ENCODE peak calls at places on chromosomes 5 and 9, in four cellular contexts. H, T, I and V are unnamed samples.

GRCh38 chr5:1008451-1009358 is at the start of gene NKD2:
- DNase-seq in H (peak; percentile 37), T (peak; percentile 38), I (peak; percentile 60), V (peak; percentile 48)

GRCh38 chr9:101427957-101428655 is 7.5 kb downstream of the ALDOB start:
- DNase-seq in H (no peak), T (no peak), I (no peak), V (no peak)

GRCh38 chr9:4315582-4316215 is 15.8 kb upstream of the GLIS3 start:
- DNase-seq in H (peak; percentile 67), T (peak; percentile 73), I (peak; percentile 81), V (peak; percentile 87)

GRCh38 chr9:135768516-135769218 is 66.7 kb downstream of the KCNT1 start:
- DNase-seq in H (no peak), T (no peak), I (no peak), V (no peak)

GRCh38 chr5:150180241-150181027 is 9.4 kb upstream of the SLC6A7 start:
- DNase-seq in H (peak; percentile 88), T (no peak), I (peak; percentile 99), V (peak; percentile 77)

GRCh38 chr5:83475540-83476469 is 4.3 kb downstream of the VCAN start:
- DNase-seq in H (no peak), T (peak; percentile 66), I (no peak), V (no peak)

GRCh38 chr9:128724744-128725211 is 851 bp upstream of the ZDHHC12 start:
- DNase-seq in H (peak; percentile 67), T (peak; percentile 72), I (peak; percentile 85), V (peak; percentile 87)

GRCh38 chr9:16136961-16137360 is 584.1 kb downstream of the CCDC171 start:
- DNase-seq in H (peak; percentile 67), T (no peak), I (peak; percentile 73), V (no peak)

GRCh38 chr5:40717281-40717680 is 37.6 kb downstream of the PTGER4 start:
- DNase-seq in H (no peak), T (peak; percentile 57), I (no peak), V (no peak)

GRCh38 chr5:99019254-99019653 is 90.4 kb upstream of the CHD1 start:
- DNase-seq in H (no peak), T (no peak), I (no peak), V (no peak)

GRCh38 chr9:93086445-93087224 is 9.4 kb upstream of the CARD19 start:
- DNase-seq in H (no peak), T (no peak), I (peak; percentile 0), V (peak; percentile 38)

GRCh38 chr5:23208959-23209431 is 298.4 kb upstream of the PRDM9 start:
- DNase-seq in H (no peak), T (peak; percentile 91), I (no peak), V (no peak)

GRCh38 chr5:172722309-172722815 is 48.6 kb downstream of the DUSP1 start:
- DNase-seq in H (no peak), T (no peak), I (no peak), V (peak; percentile 34)

GRCh38 chr9:120303519-120303918 is 276.4 kb downstream of the CDK5RAP2 start:
- DNase-seq in H (no peak), T (no peak), I (no peak), V (no peak)

GRCh38 chr9:113520109-113520642 is 56.6 kb downstream of the RGS3 start:
- DNase-seq in H (no peak), T (peak; percentile 24), I (no peak), V (no peak)

GRCh38 chr9:13049223-13049622 is 230.3 kb downstream of the MPDZ start:
- DNase-seq in H (no peak), T (no peak), I (no peak), V (no peak)

GRCh38 chr5:33195431-33196128 is 245.2 kb upstream of the TARS1 start:
- DNase-seq in H (no peak), T (peak; percentile 70), I (no peak), V (no peak)

GRCh38 chr9:106587021-106587420 is 275.9 kb upstream of the ZNF462 start:
- DNase-seq in H (no peak), T (peak; percentile 67), I (no peak), V (no peak)

GRCh38 chr5:1753490-1753889 is 46.1 kb downstream of the MRPL36 start:
- DNase-seq in H (no peak), T (no peak), I (no peak), V (no peak)

GRCh38 chr9:114989600-114990410 is 59.4 kb upstream of the TNFSF8 start:
- DNase-seq in H (no peak), T (no peak), I (no peak), V (no peak)

GRCh38 chr5:122312670-122312988 is 592 bp downstream of the SNCAIP start:
- DNase-seq in H (peak; percentile 15), T (no peak), I (peak; percentile 61), V (no peak)

GRCh38 chr9:84139296-84140100 is 158.9 kb downstream of the RMI1 start:
- DNase-seq in H (no peak), T (peak; percentile 26), I (no peak), V (no peak)

GRCh38 chr9:132094314-132094791 is 14.7 kb upstream of the MED27 start:
- DNase-seq in H (no peak), T (peak; percentile 79), I (no peak), V (no peak)

GRCh38 chr9:107292811-107293554 is 9.9 kb downstream of the RAD23B start:
- DNase-seq in H (no peak), T (no peak), I (no peak), V (no peak)

GRCh38 chr9:115169003-115169402 is 51.0 kb upstream of the TNC start:
- DNase-seq in H (no peak), T (no peak), I (no peak), V (no peak)

GRCh38 chr5:2699686-2700085 is 51.8 kb downstream of the IRX2 start:
- DNase-seq in H (no peak), T (no peak), I (no peak), V (no peak)

GRCh38 chr9:118693645-118694044 is 675.6 kb downstream of the BRINP1 start:
- DNase-seq in H (no peak), T (no peak), I (no peak), V (no peak)

GRCh38 chr5:135537745-135538144 is 2.0 kb upstream of the NEUROG1 start:
- DNase-seq in H (no peak), T (no peak), I (no peak), V (no peak)
- H3K27me3 ChIP-seq in H (peaks cover 31% of the 10 kb centered on the region), T (peaks cover 42% of the 10 kb centered on the region), I (no peaks in the 10 kb centered on the region), V (no peaks in the 10 kb centered on the region)

GRCh38 chr9:126804198-126804695 is 593 bp upstream of the ZBTB43 start:
- DNase-seq in H (no peak), T (no peak), I (no peak), V (no peak)
- TF ChIP-seq CTCF in H (no peak), T (no peak), I (no peak), V (no peak)

GRCh38 chr5:14410942-14411258 is 170.7 kb upstream of the OTULINL start:
- DNase-seq in H (no peak), T (no peak), I (no peak), V (no peak)
- H3K27ac ChIP-seq in H (no peak overlapping the region), T (no peak overlapping the region), I (peak overlapping the region; percentile 24), V (no peak overlapping the region)

GRCh38 chr5:80453372-80453771 is 34.5 kb upstream of the FAM151B start:
- DNase-seq in H (no peak), T (no peak), I (no peak), V (no peak)
- H3K27me3 ChIP-seq in H (no peaks in the 10 kb centered on the region), T (no peaks in the 10 kb centered on the region), I (no peaks in the 10 kb centered on the region), V (no peaks in the 10 kb centered on the region)

GRCh38 chr5:169149317-169149716 is 151.6 kb downstream of the SLIT3 start:
- DNase-seq in H (no peak), T (peak; percentile 17), I (no peak), V (no peak)
- TF ChIP-seq CTCF in H (no peak), T (peak; percentile 64), I (no peak), V (no peak)

DNA sequence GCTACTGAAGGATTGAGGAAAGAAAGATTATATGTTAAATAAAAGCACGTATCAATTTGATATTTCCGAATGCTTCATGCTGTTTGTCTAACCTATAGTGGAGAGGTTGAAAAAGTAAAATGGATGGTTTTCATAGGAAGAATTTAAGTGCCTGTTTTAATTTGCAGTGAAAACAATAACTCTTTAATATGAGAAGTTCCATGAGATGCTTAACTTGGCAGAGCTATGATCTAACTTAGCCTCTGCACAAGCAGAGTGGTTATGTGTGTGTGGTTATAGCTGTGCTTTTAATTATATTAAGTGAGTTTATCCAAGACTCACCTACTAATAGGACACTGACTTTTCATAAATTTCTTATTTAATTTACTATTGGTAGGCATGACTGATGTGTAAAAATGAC is 57.4 kb downstream of the AOPEP start:
- DNase-seq in H (no peak), T (no peak), I (no peak), V (no peak)
- H3K27ac ChIP-seq in H (peak overlapping the region; percentile 65), T (peak overlapping the region; percentile 80), I (no peak overlapping the region), V (no peak overlapping the region)